ENCODE peak calls at places on chromosomes 6 and 20, in nine cellular contexts. Z is esophagus squamous epithelium; A is right lobe of liver; F is mucosa of descending colon; K is heart left ventricle; O is adipocyte; Q is ascending aorta; M is effector memory CD4-positive, alpha-beta T cell; G is stomach. Y is an unnamed sample.
A peak's percentile ranks its signal among the peaks of the same experiment; 100 is the strongest.

GRCh38 chr6:27375613-27376079 is 12.9 kb upstream of the ZNF391 start:
- DNase-seq in G (no peak), K (no peak), M (no peak), Q (no peak), A (no peak), O (peak; percentile 28), Z (no peak), F (no peak), Y (no peak)

GRCh38 chr20:38804682-38805501 is 605 bp upstream of the PPP1R16B start:
- DNase-seq in F (peak; percentile 59), K (no peak), Z (no peak), Q (no peak), M (peak; percentile 76), A (no peak), O (no peak), G (peak; percentile 43), Y (peak; percentile 10)

GRCh38 chr20:61041481-61041880 is 210.6 kb upstream of the CDH4 start:
- DNase-seq in K (no peak), M (no peak), F (no peak), Z (no peak), A (no peak), Q (no peak), O (no peak), G (no peak), Y (no peak)

GRCh38 chr6:137008204-137008603 is 36.6 kb downstream of the IL20RA start:
- DNase-seq in K (no peak), G (no peak), Z (no peak), O (no peak), A (no peak), Q (no peak), F (no peak), M (no peak), Y (no peak)

GRCh38 chr6:164109770-164110140 is 695.2 kb downstream of the QKI start:
- DNase-seq in G (no peak), A (peak; percentile 85), Q (no peak), O (peak; percentile 34), K (peak; percentile 80), Z (no peak), F (no peak), M (no peak), Y (peak; percentile 27)

GRCh38 chr6:24494726-24495515 is at the start of gene ALDH5A1:
- DNase-seq in Z (peak; percentile 30), Q (no peak), M (peak; percentile 36), G (peak; percentile 72), F (peak; percentile 85), O (peak; percentile 80), A (peak; percentile 90), K (peak; percentile 73), Y (peak; percentile 78)

GRCh38 chr6:32327103-32327502 is 44.6 kb downstream of the TSBP1 start:
- DNase-seq in F (no peak), O (no peak), K (no peak), G (no peak), Q (no peak), A (no peak), M (no peak), Z (no peak), Y (no peak)

GRCh38 chr6:43890197-43891062 is 120.4 kb downstream of the VEGFA start:
- DNase-seq in Q (no peak), Z (no peak), G (no peak), F (no peak), K (no peak), A (no peak), O (no peak), M (no peak), Y (no peak)

GRCh38 chr6:137688230-137688971 is 178.7 kb upstream of the TNFAIP3 start:
- DNase-seq in K (no peak), Q (no peak), O (no peak), Z (no peak), F (no peak), A (no peak), M (no peak), G (no peak), Y (no peak)

GRCh38 chr20:24485981-24486380 is 16.6 kb downstream of the SYNDIG1 start:
- DNase-seq in Z (no peak), G (peak; percentile 1), O (no peak), M (no peak), F (no peak), Q (no peak), K (no peak), A (no peak), Y (no peak)

GRCh38 chr6:156862711-156863110 is 85.5 kb downstream of the ARID1B start:
- DNase-seq in Q (no peak), F (no peak), A (no peak), M (no peak), O (no peak), K (no peak), Z (no peak), G (no peak), Y (no peak)

GRCh38 chr6:12345694-12346058 is 55.5 kb downstream of the EDN1 start:
- DNase-seq in G (no peak), K (no peak), M (no peak), F (no peak), Z (no peak), Q (no peak), O (peak; percentile 23), A (no peak), Y (no peak)

GRCh38 chr20:58745391-58745790 is 52.8 kb downstream of the NPEPL1 start:
- DNase-seq in K (no peak), Q (no peak), F (no peak), Z (no peak), M (no peak), G (no peak), A (no peak), O (no peak), Y (no peak)

GRCh38 chr20:40663991-40664880 is 24.8 kb downstream of the MAFB start:
- DNase-seq in Q (no peak), K (no peak), G (no peak), M (no peak), Z (no peak), O (no peak), A (no peak), F (no peak), Y (no peak)

GRCh38 chr6:74289881-74290280 is 593.9 kb downstream of the CD109 start:
- DNase-seq in M (no peak), G (no peak), O (peak; percentile 51), F (no peak), K (no peak), Q (no peak), Z (no peak), A (no peak), Y (no peak)

DNA sequence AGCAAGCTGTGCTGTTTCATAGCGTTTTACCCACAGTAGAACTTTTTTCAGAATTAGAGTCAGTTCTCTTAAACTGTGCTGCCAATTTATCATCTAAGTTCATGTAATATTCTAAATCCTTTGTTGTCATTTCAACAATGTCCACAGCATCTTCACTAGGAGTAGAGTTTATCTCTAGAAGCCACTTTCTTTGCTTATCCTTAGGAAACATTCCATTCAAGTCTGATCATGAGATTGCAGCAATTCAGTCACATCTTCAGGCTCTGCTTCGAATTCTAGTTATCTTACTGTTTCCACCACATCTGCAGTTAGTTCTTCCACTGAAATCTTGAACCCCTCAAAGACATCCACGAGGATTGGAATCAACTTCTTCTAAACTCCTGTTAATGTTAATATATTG is 12.5 kb downstream of the CTNNBL1 start:
- DNase-seq in M (no peak), Q (no peak), O (no peak), K (no peak), F (no peak), G (no peak), A (no peak), Z (no peak), Y (no peak)
- H3K4me3 ChIP-seq in M (no peak overlapping the region), Q (no peak overlapping the region), O (no peak overlapping the region), K (no peak overlapping the region), F (no peak overlapping the region), G (no peak overlapping the region), A (no peak overlapping the region), Z (no peak overlapping the region), Y (no peak overlapping the region)

GRCh38 chr6:53101006-53101405 is 35.8 kb downstream of the FBXO9 start:
- DNase-seq in Z (no peak), Q (no peak), M (no peak), O (no peak), G (no peak), A (no peak), K (no peak), F (no peak), Y (peak; percentile 12)

GRCh38 chr6:53095716-53096115 is 30.5 kb downstream of the FBXO9 start:
- DNase-seq in F (no peak), Z (no peak), M (no peak), Q (no peak), A (no peak), O (peak; percentile 16), K (no peak), G (no peak), Y (no peak)

GRCh38 chr6:53103993-53104675 is 38.9 kb downstream of the FBXO9 start:
- DNase-seq in K (no peak), M (no peak), Q (no peak), F (no peak), O (peak; percentile 23), Z (no peak), A (no peak), G (no peak), Y (no peak)

GRCh38 chr6:53104916-53105315 is 39.7 kb downstream of the FBXO9 start:
- DNase-seq in G (no peak), M (no peak), F (no peak), Z (no peak), A (no peak), Q (no peak), K (no peak), O (peak; percentile 50), Y (no peak)

DNA sequence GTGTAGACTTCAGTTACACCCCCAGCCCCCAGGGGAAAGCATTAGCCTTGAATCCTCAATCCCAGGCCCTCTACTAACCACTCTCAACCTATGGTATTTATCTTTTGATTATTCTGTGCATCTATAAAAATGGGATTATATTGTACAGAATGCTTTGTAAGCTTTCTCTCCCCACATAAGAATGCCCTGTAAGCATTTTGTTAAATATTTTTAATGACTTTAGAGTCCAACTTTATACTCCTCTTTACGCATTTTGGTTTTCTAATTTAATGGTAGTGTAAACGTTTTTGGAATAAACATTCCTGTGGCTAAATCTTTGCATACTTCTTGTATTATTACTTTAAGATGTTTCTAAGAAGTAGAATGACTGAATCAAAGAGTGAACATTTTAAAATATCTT is 35.4 kb downstream of the FBXO9 start:
- DNase-seq in G (no peak), Q (no peak), A (no peak), K (no peak), M (no peak), O (peak; percentile 48), Z (no peak), F (no peak), Y (peak; percentile 81)
- H3K9me3 ChIP-seq in G (no peaks in the 10 kb centered on the region), Q (no peaks in the 10 kb centered on the region), A (no peaks in the 10 kb centered on the region), K (no peaks in the 10 kb centered on the region), M (no peaks in the 10 kb centered on the region), O (no peaks in the 10 kb centered on the region), Z (no peaks in the 10 kb centered on the region), F (no peaks in the 10 kb centered on the region), Y (no peaks in the 10 kb centered on the region)

GRCh38 chr20:31704225-31705119 is 18.2 kb downstream of the BCL2L1 start:
- DNase-seq in O (peak; percentile 51), Q (no peak), A (peak; percentile 68), F (peak; percentile 77), Z (no peak), G (peak; percentile 80), K (peak; percentile 54), M (no peak), Y (peak; percentile 50)
- H3K36me3 ChIP-seq in O (peaks cover 64% of the 10 kb centered on the region), Q (peaks cover 18% of the 10 kb centered on the region), A (no peaks in the 10 kb centered on the region), F (no peaks in the 10 kb centered on the region), Z (peaks cover 30% of the 10 kb centered on the region), G (peaks cover 14% of the 10 kb centered on the region), K (peaks cover 6% of the 10 kb centered on the region), M (peaks cover 17% of the 10 kb centered on the region), Y (peaks cover 27% of the 10 kb centered on the region)

DNA sequence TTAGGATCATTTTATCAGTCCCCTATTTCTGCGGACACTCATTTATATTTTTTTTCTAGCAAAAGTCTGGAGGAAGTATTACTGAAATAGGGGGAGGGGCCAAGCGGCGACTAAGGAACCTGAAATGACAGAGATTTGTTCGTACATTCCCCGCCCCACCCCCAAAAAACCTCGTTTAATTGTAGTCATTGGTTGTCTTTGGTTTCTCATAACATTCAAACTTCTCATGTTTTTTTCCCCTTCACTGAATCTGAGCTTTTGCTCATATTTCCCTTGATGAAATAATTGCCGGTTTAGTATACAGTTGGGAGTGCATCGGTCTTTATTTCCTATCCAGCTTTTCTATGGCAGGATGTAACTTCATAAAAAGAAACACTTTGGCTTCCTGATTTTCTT is 776 bp upstream of the FYN start:
- DNase-seq in G (no peak), Q (no peak), A (no peak), O (peak; percentile 58), M (no peak), K (no peak), F (no peak), Z (no peak), Y (peak; percentile 46)
- H3K4me3 ChIP-seq in G (peak overlapping the region; percentile 88), Q (peak overlapping the region; percentile 79), A (peak overlapping the region; percentile 51), O (peak overlapping the region; percentile 91), M (peak overlapping the region; percentile 99), K (peak overlapping the region; percentile 84), F (no peak overlapping the region), Z (peak overlapping the region; percentile 86), Y (peak overlapping the region; percentile 54)

Y was measured in HAP-1.